ENCODE peak calls at places on chromosome 16, in six cellular contexts. D is endothelial cell of umbilical vein, W is astrocyte of the spinal cord, S is AG04450, H is RWPE1, E is gastrocnemius medialis. U is an unnamed sample.

GRCh38 chr16:4511441-4512082 is 27.0 kb downstream of the CDIP1 start:
- DNase-seq in D (peak; percentile 61), W (peak; percentile 26), S (no peak), H (peak; percentile 41), E (no peak), U (no peak)

GRCh38 chr16:17470871-17471744 is at the start of gene XYLT1:
- DNase-seq in D (no peak), W (peak; percentile 89), S (peak; percentile 45), H (peak; percentile 78), E (peak; percentile 82), U (peak; percentile 65)

GRCh38 chr16:56965939-56966515 is 4.3 kb downstream of the CETP start:
- DNase-seq in D (no peak), W (no peak), S (no peak), H (no peak), E (no peak), U (no peak)

GRCh38 chr16:24041834-24042631 is 206.2 kb downstream of the PRKCB start:
- DNase-seq in D (peak; percentile 53), W (peak; percentile 18), S (peak; percentile 11), H (peak; percentile 73), E (no peak), U (peak; percentile 82)

GRCh38 chr16:11164482-11165270 is 91.3 kb downstream of the SOCS1 start:
- DNase-seq in D (no peak), W (no peak), S (no peak), H (no peak), E (no peak), U (no peak)

GRCh38 chr16:55055262-55055661 is 124.6 kb downstream of the IRX5 start:
- DNase-seq in D (no peak), W (no peak), S (no peak), H (no peak), E (no peak), U (no peak)

GRCh38 chr16:46800494-46800893 is 30.5 kb downstream of the C16orf87 start:
- DNase-seq in D (no peak), W (no peak), S (no peak), H (no peak), E (no peak), U (no peak)

GRCh38 chr16:78775161-78775561 is 675.7 kb downstream of the WWOX start:
- DNase-seq in D (no peak), W (no peak), S (no peak), H (no peak), E (no peak), U (no peak)

GRCh38 chr16:89708481-89708931 is 7.0 kb upstream of the SPATA2L start:
- DNase-seq in D (no peak), W (no peak), S (no peak), H (no peak), E (no peak), U (no peak)

GRCh38 chr16:66933776-66934137 is 445 bp downstream of the CIAO2B start:
- DNase-seq in D (no peak), W (no peak), S (no peak), H (peak; percentile 79), E (peak; percentile 29), U (no peak)

GRCh38 chr16:2520097-2520783 is at the start of gene AMDHD2:
- DNase-seq in D (peak; percentile 84), W (peak; percentile 87), S (peak; percentile 71), H (peak; percentile 84), E (peak; percentile 86), U (peak; percentile 96)

GRCh38 chr16:56530872-56531271 is 11.0 kb upstream of the BBS2 start:
- DNase-seq in D (no peak), W (no peak), S (no peak), H (peak; percentile 35), E (no peak), U (no peak)

GRCh38 chr16:14378131-14378551 is 251.9 kb downstream of the PARN start:
- DNase-seq in D (no peak), W (peak; percentile 48), S (peak; percentile 68), H (peak; percentile 64), E (peak; percentile 51), U (no peak)

GRCh38 chr16:29995330-29995910 is at the start of gene HIRIP3:
- DNase-seq in D (peak; percentile 73), W (peak; percentile 75), S (peak; percentile 29), H (peak; percentile 81), E (peak; percentile 84), U (peak; percentile 91)

GRCh38 chr16:49411121-49411970 is 37.7 kb downstream of the C16orf78 start:
- DNase-seq in D (no peak), W (no peak), S (no peak), H (no peak), E (no peak), U (no peak)

GRCh38 chr16:35210681-35211433 is 1751.4 kb downstream of the TP53TG3F start:
- DNase-seq in D (no peak), W (no peak), S (no peak), H (no peak), E (no peak), U (no peak)

DNA sequence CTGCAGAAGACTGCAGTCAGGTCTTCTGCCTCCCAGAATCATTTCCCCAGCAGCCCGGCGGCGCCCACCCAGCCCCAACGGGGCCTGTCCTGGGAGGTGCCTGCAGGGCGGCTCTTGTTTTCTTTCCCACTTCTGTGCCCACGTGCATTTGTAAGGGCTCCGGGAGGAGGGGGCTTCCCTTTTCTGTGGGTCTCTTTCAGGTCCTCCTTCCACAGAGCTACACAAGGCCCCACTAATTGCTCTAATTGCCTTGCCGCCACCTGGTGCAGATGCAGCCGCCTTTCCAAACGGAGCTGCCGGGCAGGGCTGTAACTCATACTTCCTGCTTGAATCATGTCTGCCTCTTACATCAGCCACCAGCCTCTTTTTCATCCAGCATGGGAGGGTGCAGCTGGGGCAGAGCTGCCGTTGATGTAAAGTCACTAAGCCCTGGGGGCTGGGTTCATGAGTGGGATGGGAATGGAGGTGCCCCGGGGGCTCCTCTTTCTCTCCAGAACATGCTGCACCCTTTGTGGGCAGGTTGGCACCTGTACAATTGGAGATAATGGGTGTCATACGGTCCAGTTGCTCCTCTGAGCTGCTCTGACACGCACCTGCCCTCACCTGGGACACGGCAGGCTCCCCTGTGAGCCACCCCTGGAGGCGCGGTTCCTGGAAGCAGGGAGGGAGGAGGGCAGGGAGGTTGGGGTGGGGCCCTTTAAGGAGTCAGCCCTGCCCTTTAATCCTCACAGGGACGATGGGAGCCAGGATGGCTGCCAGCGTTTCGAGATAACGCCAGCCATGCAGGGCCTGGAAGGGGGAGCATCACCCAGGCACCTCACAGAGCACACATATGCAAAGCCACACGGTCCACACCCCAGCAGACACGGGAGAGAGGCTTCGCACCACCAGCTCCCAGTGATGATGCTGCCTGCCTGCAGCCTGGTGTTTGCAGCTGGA is 41.1 kb upstream of the KLHDC4 start:
- DNase-seq in D (peak; percentile 66), W (peak; percentile 87), S (peak; percentile 78), H (peak; percentile 98), E (no peak), U (no peak)
- TF ChIP-seq CTCF in D (no peak), W (no peak), S (no peak), H (no peak), E (no peak), U (no peak)

GRCh38 chr16:7317982-7318381 is 14.7 kb upstream of the RBFOX1 start:
- DNase-seq in D (no peak), W (no peak), S (no peak), H (no peak), E (no peak), U (no peak)

GRCh38 chr16:7318661-7319060 is 14.0 kb upstream of the RBFOX1 start:
- DNase-seq in D (no peak), W (no peak), S (no peak), H (no peak), E (no peak), U (no peak)

GRCh38 chr16:7319514-7319913 is 13.1 kb upstream of the RBFOX1 start:
- DNase-seq in D (no peak), W (no peak), S (no peak), H (no peak), E (no peak), U (no peak)

GRCh38 chr16:7324306-7324705 is 8.3 kb upstream of the RBFOX1 start:
- DNase-seq in D (no peak), W (no peak), S (no peak), H (no peak), E (no peak), U (no peak)

DNA sequence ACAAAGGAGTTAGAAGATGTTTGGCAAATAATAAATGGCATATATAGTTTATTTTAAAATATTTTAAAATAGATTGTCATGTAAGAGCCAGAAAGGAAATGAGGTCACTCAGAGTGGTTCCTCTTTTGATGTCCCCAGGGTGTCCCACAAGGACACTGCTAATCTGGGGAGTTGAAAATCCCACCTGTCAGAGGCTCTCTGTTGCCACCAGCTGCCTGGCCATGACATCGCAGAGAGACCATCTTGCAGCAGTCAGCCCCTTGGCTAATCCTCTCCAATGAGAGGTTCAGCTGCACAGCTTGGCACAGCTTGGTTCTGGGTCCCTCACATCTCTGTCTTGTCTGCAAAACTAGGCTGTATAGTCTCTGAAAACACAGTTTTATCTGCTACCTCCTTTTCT is 11.0 kb upstream of the RBFOX1 start:
- DNase-seq in D (no peak), W (no peak), S (no peak), H (no peak), E (no peak), U (no peak)
- TF ChIP-seq CTCF in D (no peak), W (no peak), S (no peak), H (no peak), E (no peak), U (no peak)

DNA sequence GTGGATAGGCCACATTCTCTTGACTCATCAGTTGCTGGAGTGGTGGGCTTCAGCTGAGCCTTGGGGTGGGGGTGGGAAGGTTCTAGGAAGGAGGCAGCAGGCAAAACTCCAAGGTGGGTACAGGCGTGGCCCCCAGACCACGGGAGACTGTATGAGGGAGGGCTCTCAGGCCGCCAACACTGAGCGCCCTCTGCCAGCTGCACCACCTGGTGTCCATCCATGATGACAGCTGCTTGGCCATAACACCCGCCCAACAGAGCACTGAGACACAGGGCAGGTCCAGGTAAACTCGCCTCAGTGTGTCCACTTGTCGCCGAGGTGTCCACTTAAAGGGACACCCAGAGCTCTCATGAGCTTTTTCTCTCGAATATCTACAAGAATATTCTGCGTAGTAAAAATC is 133.5 kb downstream of the C16orf95 start:
- DNase-seq in D (no peak), W (no peak), S (no peak), H (no peak), E (no peak), U (no peak)
- TF ChIP-seq CTCF in D (no peak), W (no peak), S (no peak), H (no peak), E (no peak), U (no peak)

GRCh38 chr16:85674828-85675227 is 13.9 kb downstream of the GINS2 start:
- DNase-seq in D (no peak), W (no peak), S (no peak), H (no peak), E (no peak), U (no peak)

GRCh38 chr16:85674418-85674755 is 14.4 kb downstream of the GINS2 start:
- DNase-seq in D (no peak), W (no peak), S (no peak), H (no peak), E (no peak), U (no peak)

GRCh38 chr16:85673529-85674417 is 15.0 kb downstream of the GINS2 start:
- DNase-seq in D (peak; percentile 95), W (peak; percentile 22), S (peak; percentile 29), H (no peak), E (peak; percentile 33), U (no peak)

GRCh38 chr16:85676466-85676865 is 12.3 kb downstream of the GINS2 start:
- DNase-seq in D (no peak), W (no peak), S (no peak), H (no peak), E (no peak), U (no peak)

DNA sequence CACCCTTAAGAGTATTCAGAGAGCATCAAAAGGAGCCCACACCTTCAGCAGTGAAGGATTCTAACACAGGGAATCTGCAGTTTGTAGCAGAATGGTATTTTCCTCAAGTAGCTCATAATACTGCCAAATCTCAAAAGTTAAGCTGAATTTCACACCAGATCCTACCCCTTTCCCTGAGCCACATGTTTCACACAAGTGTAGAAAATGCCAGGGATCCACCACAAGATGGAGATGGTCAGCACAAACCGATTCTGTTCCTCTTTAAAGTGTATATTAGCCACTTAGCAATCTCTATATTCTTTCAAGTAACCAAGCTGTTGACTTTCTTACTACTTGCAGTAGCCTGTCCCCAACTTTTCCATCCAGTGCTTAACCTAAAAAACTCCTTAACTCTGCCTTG is 13.2 kb downstream of the GINS2 start:
- DNase-seq in D (peak; percentile 41), W (peak; percentile 44), S (no peak), H (no peak), E (no peak), U (no peak)
- TF ChIP-seq CTCF in D (peak; percentile 29), W (peak; percentile 65), S (peak; percentile 65), H (peak; percentile 47), E (no peak), U (peak; percentile 37)